ENCODE peak calls at places on chromosomes 13 and 19, in five cellular contexts. R is right cardiac atrium, C is left ventricle myocardium inferior, I is HepG2, Z is cardiac muscle cell. A is an unnamed sample. For H3K9me3, the result is how much of the 10 kb centered on the place peaks cover.

GRCh38 chr13:44921478-44921877 is 67.8 kb downstream of the NUFIP1 start:
- DNase-seq in R (no peak), C (no peak), I (peak), Z (no peak), A (no peak)

GRCh38 chr19:41324231-41324702 is 14.3 kb downstream of the CCDC97 start:
- DNase-seq in R (no peak), C (no peak), I (no peak), Z (no peak), A (no peak)

GRCh38 chr13:95874286-95874685 is 178.9 kb downstream of the UGGT2 start:
- DNase-seq in R (no peak), C (no peak), I (no peak), Z (no peak), A (no peak)

GRCh38 chr13:29170451-29171082 is 350.4 kb downstream of the MTUS2 start:
- DNase-seq in R (no peak), C (no peak), I (no peak), Z (no peak), A (no peak)

GRCh38 chr13:76764429-76764828 is 121.8 kb downstream of the KCTD12 start:
- DNase-seq in R (peak), C (peak), I (no peak), Z (peak), A (no peak)

GRCh38 chr13:31747271-31747670 is 7.9 kb downstream of the RXFP2 start:
- DNase-seq in R (no peak), C (no peak), I (no peak), Z (no peak), A (no peak)

GRCh38 chr19:7515471-7516226 is at the start of gene ZNF358:
- DNase-seq in R (peak), C (peak), I (peak), Z (peak), A (no peak)

GRCh38 chr13:74288361-74288911 is 154.2 kb upstream of the KLF12 start:
- DNase-seq in R (peak), C (peak), I (no peak), Z (no peak), A (no peak)

GRCh38 chr13:51613535-51613934 is 29.3 kb downstream of the WDFY2 start:
- DNase-seq in R (no peak), C (no peak), I (no peak), Z (no peak), A (no peak)

GRCh38 chr13:109272595-109273325 is 513.6 kb downstream of the IRS2 start:
- DNase-seq in R (no peak), C (no peak), I (no peak), Z (peak), A (no peak)
- H3K4me3 ChIP-seq in R (peak), C (no peak), I (no peak), Z (no peak), A (no peak)

GRCh38 chr19:12464769-12465725 is 19.6 kb downstream of the ZNF709 start:
- DNase-seq in R (no peak), C (no peak), I (no peak), Z (no peak), A (no peak)
- H3K9me3 ChIP-seq in R (under half), C (half or more), I (under half), Z (under half), A (under half)

GRCh38 chr13:50419896-50420295 is 404.7 kb downstream of the KCNRG start:
- DNase-seq in R (peak), C (peak), I (no peak), Z (peak), A (no peak)
- H3K27ac ChIP-seq in R (peak), C (peak), I (no peak), Z (no peak), A (no peak)

DNA sequence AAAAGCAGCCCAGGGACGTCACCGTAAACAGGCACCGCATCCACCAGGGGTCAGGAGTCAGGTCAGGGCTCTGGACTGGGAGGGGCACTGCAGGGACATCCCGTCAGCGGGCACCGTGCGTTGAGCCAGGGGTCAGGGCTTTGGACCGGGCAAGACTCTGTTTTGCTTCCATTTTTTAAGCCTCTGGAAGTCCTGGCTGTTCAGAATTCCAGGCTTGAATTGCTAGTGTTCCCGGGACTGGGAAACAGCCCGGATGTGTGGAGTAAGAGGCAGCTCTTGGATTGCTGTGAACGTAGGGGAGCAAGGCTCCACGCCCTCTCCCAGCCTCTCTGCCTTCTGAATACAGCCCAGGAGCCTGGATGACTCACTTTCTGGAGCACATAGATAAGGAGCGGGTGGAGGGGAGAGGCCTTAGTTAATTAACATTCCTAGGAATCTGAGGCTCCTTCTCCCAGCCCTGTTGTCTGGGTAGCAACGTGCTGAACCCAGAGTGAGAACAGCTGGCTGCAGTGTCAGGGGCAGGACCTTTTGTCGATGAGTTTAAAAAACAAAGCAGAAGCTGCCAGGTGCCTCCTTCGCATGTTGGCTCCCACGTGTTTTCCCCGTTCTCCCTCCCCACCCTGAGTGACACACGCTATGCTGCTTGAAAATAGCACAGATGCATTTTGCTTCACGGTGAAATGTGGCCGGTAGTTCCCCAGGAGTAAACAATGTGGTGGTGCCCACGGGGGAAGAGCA is 21.9 kb downstream of the ATP11A start:
- DNase-seq in R (peak), C (peak), I (peak), Z (peak), A (peak)
- H3K4me3 ChIP-seq in R (no peak), C (peak), I (peak), Z (no peak), A (peak)

GRCh38 chr13:113877149-113877990 is 13.5 kb upstream of the GAS6 start:
- DNase-seq in R (no peak), C (no peak), I (no peak), Z (no peak), A (no peak)
- H3K9me3 ChIP-seq in R (under half), C (under half), I (under half), Z (under half), A (under half)

DNA sequence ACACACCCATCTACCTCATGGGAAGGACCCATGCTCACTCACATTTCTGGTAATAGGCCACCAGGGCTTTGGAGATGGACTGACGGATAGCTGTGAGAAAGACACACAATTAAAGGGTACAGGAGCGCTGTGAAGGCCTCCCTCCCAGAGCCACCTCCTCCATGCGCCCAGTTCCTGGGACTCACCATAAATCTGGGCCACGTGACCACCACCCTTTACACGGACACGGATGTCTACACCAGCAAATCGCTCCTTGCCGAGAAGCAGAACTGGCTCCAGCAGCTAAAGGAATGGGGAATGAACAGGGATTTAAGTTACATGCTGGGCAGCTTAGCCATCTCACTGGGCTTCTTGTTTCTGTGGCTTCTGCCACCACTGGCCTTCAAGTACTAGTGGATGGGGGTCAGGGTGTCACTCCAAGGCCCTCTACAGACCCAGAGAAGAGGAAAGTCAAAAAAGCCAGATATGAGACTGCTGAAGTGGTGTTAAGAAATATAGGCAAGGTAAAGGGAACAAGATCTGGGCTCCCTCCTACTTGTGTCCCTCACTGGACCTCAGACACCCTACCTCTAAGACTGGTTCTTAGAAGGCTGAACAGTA is 2.2 kb downstream of the RPS16 start:
- DNase-seq in R (no peak), C (no peak), I (no peak), Z (no peak), A (no peak)
- H3K27ac ChIP-seq in R (no peak), C (no peak), I (peak), Z (no peak), A (peak)

GRCh38 chr19:2628597-2628996 is 73.9 kb downstream of the GNG7 start:
- DNase-seq in R (no peak), C (no peak), I (no peak), Z (no peak), A (no peak)

GRCh38 chr19:2629491-2630351 is 72.8 kb downstream of the GNG7 start:
- DNase-seq in R (no peak), C (no peak), I (peak), Z (peak), A (no peak)

GRCh38 chr19:2625434-2625833 is 77.1 kb downstream of the GNG7 start:
- DNase-seq in R (no peak), C (peak), I (no peak), Z (no peak), A (no peak)

GRCh38 chr19:2627855-2628254 is 74.6 kb downstream of the GNG7 start:
- DNase-seq in R (no peak), C (no peak), I (no peak), Z (no peak), A (no peak)

DNA sequence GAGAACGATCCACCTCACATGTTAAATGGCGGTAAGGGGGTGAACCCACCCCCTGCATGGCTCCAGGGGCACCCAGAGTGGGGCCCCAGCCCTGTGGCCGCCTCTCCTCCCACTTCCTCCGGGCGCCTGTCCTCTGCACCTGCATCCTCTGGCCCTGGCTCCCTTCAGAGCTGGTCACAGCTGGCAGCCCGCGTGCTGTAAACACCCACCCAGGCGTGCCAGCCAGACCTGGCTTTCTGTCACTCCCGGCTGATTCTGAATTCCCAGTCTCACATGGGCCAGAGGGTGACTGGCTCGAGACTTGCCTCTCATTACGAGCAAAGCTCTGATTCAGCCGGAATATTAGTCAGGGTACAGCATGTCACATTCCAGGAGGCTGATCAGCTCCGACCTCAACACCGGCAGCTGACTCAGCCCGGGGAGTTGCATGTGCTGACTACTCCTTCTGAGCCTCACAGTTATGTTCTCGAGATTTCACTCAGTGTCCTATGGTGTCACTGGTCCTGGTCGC is 75.1 kb downstream of the GNG7 start:
- DNase-seq in R (peak), C (peak), I (peak), Z (peak), A (peak)
- H3K4me3 ChIP-seq in R (no peak), C (no peak), I (no peak), Z (no peak), A (no peak)